ENCODE peak calls at places on chromosomes 5 and 9, in six cellular contexts. O is immature natural killer cell, T is hypothalamus, Z is endothelial cell, F is heart right ventricle, A is type B pancreatic cell. V is an unnamed sample.

GRCh38 chr5:54996476-54996875 is 11.1 kb upstream of the ESM1 start:
- DNase-seq in O (no peak), T (no peak), Z (no peak), F (no peak), A (no peak), V (no peak)

GRCh38 chr9:4315582-4316215 is 15.8 kb upstream of the GLIS3 start:
- DNase-seq in O (peak), T (peak), Z (peak), F (peak), A (peak), V (no peak)

GRCh38 chr9:128340691-128341434 is 536 bp downstream of the SLC27A4 start:
- DNase-seq in O (no peak), T (no peak), Z (peak), F (no peak), A (no peak), V (no peak)

GRCh38 chr9:14352549-14352948 is 38.6 kb upstream of the NFIB start:
- DNase-seq in O (no peak), T (no peak), Z (no peak), F (no peak), A (no peak), V (no peak)

GRCh38 chr9:119501374-119501773 is 132.1 kb upstream of the BRINP1 start:
- DNase-seq in O (no peak), T (no peak), Z (no peak), F (no peak), A (no peak), V (no peak)

GRCh38 chr5:141637266-141637692 is 482 bp downstream of the RELL2 start:
- DNase-seq in O (peak), T (no peak), Z (peak), F (no peak), A (peak), V (no peak)

GRCh38 chr5:164188733-164189148 is 683.3 kb downstream of the MAT2B start:
- DNase-seq in O (no peak), T (no peak), Z (no peak), F (peak), A (no peak), V (no peak)

GRCh38 chr5:58407042-58407709 is 52.7 kb downstream of the PLK2 start:
- DNase-seq in O (no peak), T (no peak), Z (no peak), F (no peak), A (no peak), V (no peak)

GRCh38 chr9:89879711-89880110 is 274.9 kb downstream of the GADD45G start:
- DNase-seq in O (no peak), T (no peak), Z (no peak), F (peak), A (no peak), V (no peak)

GRCh38 chr5:5575461-5575860 is 153.0 kb downstream of the ICE1 start:
- DNase-seq in O (no peak), T (no peak), Z (no peak), F (no peak), A (no peak), V (no peak)

GRCh38 chr5:122313001-122313402 is 965 bp downstream of the SNCAIP start:
- DNase-seq in O (no peak), T (no peak), Z (peak), F (peak), A (no peak), V (no peak)

GRCh38 chr5:136750507-136750906 is 385.2 kb upstream of the TRPC7 start:
- DNase-seq in O (no peak), T (no peak), Z (no peak), F (no peak), A (no peak), V (no peak)

GRCh38 chr9:113011911-113012381 is at the start of gene ZNF883:
- DNase-seq in O (no peak), T (peak), Z (peak), F (peak), A (peak), V (no peak)

GRCh38 chr9:91116226-91116625 is 245.5 kb downstream of the AUH start:
- DNase-seq in O (no peak), T (no peak), Z (no peak), F (no peak), A (no peak), V (no peak)

GRCh38 chr9:7210854-7211637 is 453.3 kb downstream of the KDM4C start:
- DNase-seq in O (no peak), T (no peak), Z (no peak), F (no peak), A (no peak), V (no peak)

GRCh38 chr9:129704797-129705196 is 39.4 kb downstream of the PRRX2 start:
- DNase-seq in O (no peak), T (no peak), Z (no peak), F (no peak), A (no peak), V (no peak)

GRCh38 chr9:2320126-2320525 is 301.5 kb upstream of the VLDLR start:
- DNase-seq in O (no peak), T (no peak), Z (no peak), F (no peak), A (no peak), V (no peak)

GRCh38 chr9:110622368-110622767 is 42.8 kb upstream of the SVEP1 start:
- DNase-seq in O (no peak), T (no peak), Z (no peak), F (no peak), A (no peak), V (no peak)

GRCh38 chr5:171562822-171563221 is 143.4 kb downstream of the FGF18 start:
- DNase-seq in O (no peak), T (no peak), Z (no peak), F (no peak), A (no peak), V (peak)

GRCh38 chr5:55392669-55393068 is 84.9 kb downstream of the MTREX start:
- DNase-seq in O (no peak), T (no peak), Z (no peak), F (no peak), A (no peak), V (no peak)

GRCh38 chr5:141403387-141403786 is 809 bp downstream of the PCDHGA9 start:
- DNase-seq in O (no peak), T (no peak), Z (no peak), F (no peak), A (no peak), V (no peak)

GRCh38 chr5:51404256-51404655 is 21.0 kb downstream of the ISL1 start:
- DNase-seq in O (no peak), T (no peak), Z (no peak), F (no peak), A (no peak), V (no peak)

GRCh38 chr5:139131062-139131856 is 66.9 kb downstream of the SIL1 start:
- DNase-seq in O (no peak), T (peak), Z (no peak), F (peak), A (no peak), V (no peak)

GRCh38 chr5:138595396-138595795 is 20.2 kb upstream of the HSPA9 start:
- DNase-seq in O (no peak), T (no peak), Z (no peak), F (no peak), A (no peak), V (no peak)

GRCh38 chr5:61840354-61840753 is 465.7 kb upstream of the KIF2A start:
- DNase-seq in O (no peak), T (no peak), Z (no peak), F (no peak), A (no peak), V (no peak)